ENCODE peak calls at places on chromosomes 3 and 15, in nine cellular contexts. One of them, this sample, is unnamed.

GRCh38 chr15:35705885-35706590 is 160.1 kb upstream of the DPH6 start:
- DNase-seq in testis: peak; percentile 30
- DNase-seq in GM23338: no peak
- DNase-seq in suprapubic skin: no peak
- DNase-seq in kidney epithelial cell: no peak
- DNase-seq in tibial artery: no peak
- DNase-seq in PC-3: no peak
- DNase-seq in esophagus squamous epithelium: no peak
- DNase-seq in astrocyte: peak; percentile 78
- DNase-seq in this sample: no peak

GRCh38 chr15:44811347-44811746 is 75.0 kb downstream of the TRIM69 start:
- DNase-seq in testis: no peak
- DNase-seq in GM23338: no peak
- DNase-seq in suprapubic skin: no peak
- DNase-seq in kidney epithelial cell: no peak
- DNase-seq in tibial artery: no peak
- DNase-seq in PC-3: no peak
- DNase-seq in esophagus squamous epithelium: no peak
- DNase-seq in astrocyte: no peak
- DNase-seq in this sample: no peak

GRCh38 chr3:89571298-89571697 is 463.9 kb downstream of the EPHA3 start:
- DNase-seq in testis: no peak
- DNase-seq in GM23338: no peak
- DNase-seq in suprapubic skin: no peak
- DNase-seq in kidney epithelial cell: no peak
- DNase-seq in tibial artery: no peak
- DNase-seq in PC-3: no peak
- DNase-seq in esophagus squamous epithelium: no peak
- DNase-seq in astrocyte: no peak
- DNase-seq in this sample: no peak

GRCh38 chr3:18643290-18643689 is 218.2 kb upstream of the SATB1 start:
- DNase-seq in testis: no peak
- DNase-seq in GM23338: no peak
- DNase-seq in suprapubic skin: no peak
- DNase-seq in kidney epithelial cell: no peak
- DNase-seq in tibial artery: no peak
- DNase-seq in PC-3: no peak
- DNase-seq in esophagus squamous epithelium: no peak
- DNase-seq in astrocyte: no peak
- DNase-seq in this sample: no peak

GRCh38 chr3:12049675-12050074 is 45.5 kb downstream of the SYN2 start:
- DNase-seq in testis: no peak
- DNase-seq in GM23338: peak; percentile 49
- DNase-seq in suprapubic skin: no peak
- DNase-seq in kidney epithelial cell: no peak
- DNase-seq in tibial artery: no peak
- DNase-seq in PC-3: peak; percentile 43
- DNase-seq in esophagus squamous epithelium: no peak
- DNase-seq in astrocyte: no peak
- DNase-seq in this sample: no peak

GRCh38 chr15:90126457-90127435 is 24.5 kb upstream of the IDH2 start:
- DNase-seq in testis: no peak
- DNase-seq in GM23338: peak; percentile 93
- DNase-seq in suprapubic skin: no peak
- DNase-seq in kidney epithelial cell: no peak
- DNase-seq in tibial artery: no peak
- DNase-seq in PC-3: no peak
- DNase-seq in esophagus squamous epithelium: no peak
- DNase-seq in astrocyte: no peak
- DNase-seq in this sample: peak; percentile 67

GRCh38 chr3:133280591-133280990 is 119.3 kb upstream of the BFSP2 start:
- DNase-seq in testis: no peak
- DNase-seq in GM23338: no peak
- DNase-seq in suprapubic skin: no peak
- DNase-seq in kidney epithelial cell: peak; percentile 32
- DNase-seq in tibial artery: no peak
- DNase-seq in PC-3: no peak
- DNase-seq in esophagus squamous epithelium: no peak
- DNase-seq in astrocyte: no peak
- DNase-seq in this sample: no peak

GRCh38 chr3:17151598-17152373 is 267.0 kb downstream of the PLCL2 start:
- DNase-seq in testis: no peak
- DNase-seq in GM23338: no peak
- DNase-seq in suprapubic skin: peak; percentile 70
- DNase-seq in kidney epithelial cell: no peak
- DNase-seq in tibial artery: no peak
- DNase-seq in PC-3: no peak
- DNase-seq in esophagus squamous epithelium: peak; percentile 1
- DNase-seq in astrocyte: no peak
- DNase-seq in this sample: no peak

GRCh38 chr15:39665629-39666245 is 84.9 kb downstream of the THBS1 start:
- DNase-seq in testis: no peak
- DNase-seq in GM23338: peak; percentile 37
- DNase-seq in suprapubic skin: no peak
- DNase-seq in kidney epithelial cell: no peak
- DNase-seq in tibial artery: no peak
- DNase-seq in PC-3: no peak
- DNase-seq in esophagus squamous epithelium: no peak
- DNase-seq in astrocyte: no peak
- DNase-seq in this sample: no peak

GRCh38 chr3:175477651-175478224 is 618.6 kb downstream of the NAALADL2 start:
- DNase-seq in testis: no peak
- DNase-seq in GM23338: no peak
- DNase-seq in suprapubic skin: no peak
- DNase-seq in kidney epithelial cell: no peak
- DNase-seq in tibial artery: no peak
- DNase-seq in PC-3: no peak
- DNase-seq in esophagus squamous epithelium: no peak
- DNase-seq in astrocyte: no peak
- DNase-seq in this sample: no peak

GRCh38 chr3:6425289-6425820 is 435.6 kb upstream of the GRM7 start:
- DNase-seq in testis: no peak
- DNase-seq in GM23338: no peak
- DNase-seq in suprapubic skin: no peak
- DNase-seq in kidney epithelial cell: no peak
- DNase-seq in tibial artery: no peak
- DNase-seq in PC-3: no peak
- DNase-seq in esophagus squamous epithelium: no peak
- DNase-seq in astrocyte: no peak
- DNase-seq in this sample: no peak

GRCh38 chr15:101092186-101092866 is 159.5 kb downstream of the CHSY1 start:
- DNase-seq in testis: no peak
- DNase-seq in GM23338: no peak
- DNase-seq in suprapubic skin: no peak
- DNase-seq in kidney epithelial cell: no peak
- DNase-seq in tibial artery: no peak
- DNase-seq in PC-3: no peak
- DNase-seq in esophagus squamous epithelium: no peak
- DNase-seq in astrocyte: no peak
- DNase-seq in this sample: no peak
- H3K27me3 ChIP-seq in testis: no peaks in the 10 kb centered on the region
- H3K27me3 ChIP-seq in GM23338: no peaks in the 10 kb centered on the region
- H3K27me3 ChIP-seq in suprapubic skin: no peaks in the 10 kb centered on the region
- H3K27me3 ChIP-seq in kidney epithelial cell: no peaks in the 10 kb centered on the region
- H3K27me3 ChIP-seq in tibial artery: no peaks in the 10 kb centered on the region
- H3K27me3 ChIP-seq in PC-3: no peaks in the 10 kb centered on the region
- H3K27me3 ChIP-seq in esophagus squamous epithelium: no peaks in the 10 kb centered on the region
- H3K27me3 ChIP-seq in astrocyte: no peaks in the 10 kb centered on the region
- H3K27me3 ChIP-seq in this sample: no peaks in the 10 kb centered on the region

GRCh38 chr3:186511245-186511644 is 32.9 kb downstream of the CRYGS start:
- DNase-seq in testis: no peak
- DNase-seq in GM23338: no peak
- DNase-seq in suprapubic skin: no peak
- DNase-seq in kidney epithelial cell: no peak
- DNase-seq in tibial artery: no peak
- DNase-seq in PC-3: no peak
- DNase-seq in esophagus squamous epithelium: no peak
- DNase-seq in astrocyte: no peak
- DNase-seq in this sample: no peak
- H3K27me3 ChIP-seq in testis: no peaks in the 10 kb centered on the region
- H3K27me3 ChIP-seq in GM23338: no peaks in the 10 kb centered on the region
- H3K27me3 ChIP-seq in suprapubic skin: peaks cover 12% of the 10 kb centered on the region
- H3K27me3 ChIP-seq in kidney epithelial cell: peaks cover 2% of the 10 kb centered on the region
- H3K27me3 ChIP-seq in tibial artery: no peaks in the 10 kb centered on the region
- H3K27me3 ChIP-seq in PC-3: peaks cover 17% of the 10 kb centered on the region
- H3K27me3 ChIP-seq in esophagus squamous epithelium: no peaks in the 10 kb centered on the region
- H3K27me3 ChIP-seq in astrocyte: peaks cover 15% of the 10 kb centered on the region
- H3K27me3 ChIP-seq in this sample: no peaks in the 10 kb centered on the region

DNA sequence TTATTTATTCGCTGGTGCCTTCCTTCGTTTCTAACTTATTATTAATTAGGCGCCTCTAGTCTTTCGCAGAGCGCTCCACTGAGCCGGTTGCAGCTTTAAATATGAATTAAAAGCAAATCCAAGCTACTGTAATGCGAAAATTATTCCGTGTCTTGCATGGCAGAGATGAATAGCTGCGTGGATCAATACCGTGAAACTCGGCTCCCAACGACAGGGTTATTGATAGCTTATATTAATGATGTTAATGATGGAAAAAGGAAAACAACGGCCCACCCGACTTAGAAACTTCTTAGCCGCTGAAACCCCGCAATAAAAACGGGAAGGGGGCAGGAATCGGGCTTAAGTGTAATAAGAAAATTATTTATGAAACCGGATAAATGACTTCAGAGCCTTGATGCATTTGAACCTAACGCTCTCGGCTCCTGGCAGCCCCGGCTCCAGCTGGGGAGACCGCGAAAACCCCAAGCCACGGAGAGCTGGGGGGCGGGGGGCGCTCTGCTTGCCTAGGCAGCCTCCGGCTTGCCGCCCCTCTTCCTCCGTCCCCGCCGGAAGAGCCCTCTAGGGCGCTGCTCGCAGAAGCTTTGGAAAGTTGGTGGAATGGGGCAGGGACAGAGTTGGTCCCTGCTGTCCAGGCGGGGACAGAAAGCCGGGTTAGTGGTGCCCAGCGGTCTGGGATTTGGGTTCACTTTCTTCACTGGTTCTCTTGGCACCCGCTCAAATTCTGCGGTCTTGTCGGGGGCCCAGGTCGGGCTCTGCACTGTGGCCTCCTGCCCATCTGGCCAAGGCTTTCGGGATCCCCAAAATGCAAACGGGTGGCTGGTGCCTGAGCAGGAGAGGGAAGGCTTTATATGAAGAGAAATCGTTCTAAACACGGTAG is 7.7 kb upstream of the ONECUT1 start:
- DNase-seq in testis: no peak
- DNase-seq in GM23338: peak; percentile 61
- DNase-seq in suprapubic skin: no peak
- DNase-seq in kidney epithelial cell: no peak
- DNase-seq in tibial artery: no peak
- DNase-seq in PC-3: no peak
- DNase-seq in esophagus squamous epithelium: no peak
- DNase-seq in astrocyte: no peak
- DNase-seq in this sample: peak; percentile 81
- H3K27me3 ChIP-seq in testis: no peaks in the 10 kb centered on the region
- H3K27me3 ChIP-seq in GM23338: peaks cover 100% of the 10 kb centered on the region
- H3K27me3 ChIP-seq in suprapubic skin: peaks cover 100% of the 10 kb centered on the region
- H3K27me3 ChIP-seq in kidney epithelial cell: peaks cover 91% of the 10 kb centered on the region
- H3K27me3 ChIP-seq in tibial artery: peaks cover 5% of the 10 kb centered on the region
- H3K27me3 ChIP-seq in PC-3: peaks cover 96% of the 10 kb centered on the region
- H3K27me3 ChIP-seq in esophagus squamous epithelium: peaks cover 62% of the 10 kb centered on the region
- H3K27me3 ChIP-seq in astrocyte: peaks cover 100% of the 10 kb centered on the region
- H3K27me3 ChIP-seq in this sample: peaks cover 99% of the 10 kb centered on the region

GRCh38 chr3:128469584-128469983 is 2.9 kb upstream of the DNAJB8 start:
- DNase-seq in testis: no peak
- DNase-seq in GM23338: no peak
- DNase-seq in suprapubic skin: no peak
- DNase-seq in kidney epithelial cell: no peak
- DNase-seq in tibial artery: no peak
- DNase-seq in PC-3: no peak
- DNase-seq in esophagus squamous epithelium: no peak
- DNase-seq in astrocyte: no peak
- DNase-seq in this sample: no peak
- H3K27me3 ChIP-seq in testis: no peaks in the 10 kb centered on the region
- H3K27me3 ChIP-seq in GM23338: peaks cover 35% of the 10 kb centered on the region
- H3K27me3 ChIP-seq in suprapubic skin: peaks cover 56% of the 10 kb centered on the region
- H3K27me3 ChIP-seq in kidney epithelial cell: peaks cover 51% of the 10 kb centered on the region
- H3K27me3 ChIP-seq in tibial artery: no peaks in the 10 kb centered on the region
- H3K27me3 ChIP-seq in PC-3: no peaks in the 10 kb centered on the region
- H3K27me3 ChIP-seq in esophagus squamous epithelium: no peaks in the 10 kb centered on the region
- H3K27me3 ChIP-seq in astrocyte: peaks cover 59% of the 10 kb centered on the region
- H3K27me3 ChIP-seq in this sample: peaks cover 56% of the 10 kb centered on the region

GRCh38 chr3:115891237-115891636 is 267.9 kb downstream of the GAP43 start:
- DNase-seq in testis: no peak
- DNase-seq in GM23338: no peak
- DNase-seq in suprapubic skin: no peak
- DNase-seq in kidney epithelial cell: no peak
- DNase-seq in tibial artery: no peak
- DNase-seq in PC-3: no peak
- DNase-seq in esophagus squamous epithelium: no peak
- DNase-seq in astrocyte: no peak
- DNase-seq in this sample: no peak

DNA sequence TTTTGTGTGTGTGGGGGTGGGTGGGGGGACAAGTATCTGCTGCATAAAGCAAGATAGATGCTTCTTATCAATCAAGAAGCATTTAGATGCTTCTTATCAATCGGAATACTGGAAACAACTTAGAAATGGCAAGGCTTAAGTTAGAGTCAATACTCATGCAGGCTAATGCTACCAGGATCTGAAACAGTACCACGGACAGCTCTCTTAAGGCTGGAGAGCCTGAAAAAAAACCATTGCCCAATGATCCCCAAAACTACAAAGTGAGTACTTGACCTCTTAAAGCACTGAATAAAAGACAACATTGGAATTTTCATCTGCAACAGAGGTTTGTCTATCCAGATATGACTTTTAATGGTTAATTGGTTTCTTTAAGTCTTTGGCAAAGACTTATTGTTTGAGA is 262.3 kb downstream of the GAP43 start:
- DNase-seq in testis: no peak
- DNase-seq in GM23338: peak; percentile 73
- DNase-seq in suprapubic skin: no peak
- DNase-seq in kidney epithelial cell: peak; percentile 4
- DNase-seq in tibial artery: no peak
- DNase-seq in PC-3: peak; percentile 5
- DNase-seq in esophagus squamous epithelium: no peak
- DNase-seq in astrocyte: peak; percentile 3
- DNase-seq in this sample: no peak
- H3K27me3 ChIP-seq in testis: no peaks in the 10 kb centered on the region
- H3K27me3 ChIP-seq in GM23338: no peaks in the 10 kb centered on the region
- H3K27me3 ChIP-seq in suprapubic skin: no peaks in the 10 kb centered on the region
- H3K27me3 ChIP-seq in kidney epithelial cell: no peaks in the 10 kb centered on the region
- H3K27me3 ChIP-seq in tibial artery: no peaks in the 10 kb centered on the region
- H3K27me3 ChIP-seq in PC-3: no peaks in the 10 kb centered on the region
- H3K27me3 ChIP-seq in esophagus squamous epithelium: no peaks in the 10 kb centered on the region
- H3K27me3 ChIP-seq in astrocyte: no peaks in the 10 kb centered on the region
- H3K27me3 ChIP-seq in this sample: no peaks in the 10 kb centered on the region

This sample was measured in H7.